ENCODE peak calls at places on chromosome 2, in seven cellular contexts. Z is HuH-7, B is NCI-H2029 treated with DMSO at 0.1 percent for 48 hours, I is OCI-LY7, P is SW480, K is ACHN, A is WTC11. T is an unnamed sample.

GRCh38 chr2:28619213-28620196 is 123.6 kb downstream of the PLB1 start:
- DNase-seq in Z (no peak), B (no peak), I (no peak), P (no peak), K (no peak), A (no peak), T (no peak)

GRCh38 chr2:10254373-10255188 is 48.1 kb upstream of the HPCAL1 start:
- DNase-seq in Z (no peak), B (no peak), I (no peak), P (no peak), K (no peak), A (peak), T (no peak)

GRCh38 chr2:43228782-43229659 is 2.6 kb upstream of the ZFP36L2 start:
- DNase-seq in Z (no peak), B (no peak), I (no peak), P (peak), K (no peak), A (no peak), T (no peak)

GRCh38 chr2:76268928-76269327 is 558.2 kb upstream of the GCFC2 start:
- DNase-seq in Z (no peak), B (no peak), I (no peak), P (peak), K (no peak), A (no peak), T (no peak)

GRCh38 chr2:126912201-126912600 is 13.5 kb downstream of the TEX51 start:
- DNase-seq in Z (no peak), B (no peak), I (no peak), P (no peak), K (no peak), A (no peak), T (peak)

GRCh38 chr2:220913384-220913783 is 658.7 kb downstream of the EPHA4 start:
- DNase-seq in Z (no peak), B (no peak), I (no peak), P (no peak), K (no peak), A (no peak), T (no peak)

GRCh38 chr2:27990030-27990590 is 99.6 kb downstream of the BABAM2 start:
- DNase-seq in Z (no peak), B (no peak), I (no peak), P (no peak), K (peak), A (no peak), T (no peak)

GRCh38 chr2:1883476-1883875 is 139.2 kb upstream of the PXDN start:
- DNase-seq in Z (no peak), B (no peak), I (no peak), P (no peak), K (no peak), A (no peak), T (peak)

GRCh38 chr2:130390460-130391057 is 34.7 kb downstream of the PTPN18 start:
- DNase-seq in Z (no peak), B (no peak), I (peak), P (no peak), K (no peak), A (no peak), T (peak)

GRCh38 chr2:8714971-8715370 is 33.1 kb downstream of the ID2 start:
- DNase-seq in Z (no peak), B (no peak), I (no peak), P (no peak), K (no peak), A (no peak), T (no peak)

GRCh38 chr2:28626891-28627421 is 124.7 kb upstream of the PPP1CB start:
- DNase-seq in Z (no peak), B (no peak), I (no peak), P (no peak), K (no peak), A (no peak), T (no peak)

GRCh38 chr2:101697794-101698418 is 399 bp downstream of the MAP4K4 start:
- DNase-seq in Z (peak), B (no peak), I (peak), P (peak), K (peak), A (no peak), T (no peak)

GRCh38 chr2:134718095-134718955 is 475 bp downstream of the TMEM163 start:
- DNase-seq in Z (no peak), B (no peak), I (no peak), P (no peak), K (peak), A (peak), T (no peak)

GRCh38 chr2:195498176-195498575 is 158.8 kb upstream of the SLC39A10 start:
- DNase-seq in Z (no peak), B (no peak), I (peak), P (peak), K (peak), A (peak), T (no peak)

GRCh38 chr2:241904791-241905710 is 35.5 kb downstream of the RTP5 start:
- DNase-seq in Z (no peak), B (no peak), I (no peak), P (no peak), K (no peak), A (no peak), T (no peak)

T was measured in osteocyte.